ENCODE peak calls at places on chromosome X, in nine cellular contexts. U is IMR-90; X is Kasumi-1; K is hepatocyte; B is mucosa of descending colon; R is H1; M is NCI-H460; Y is LoVo; L is CD8-positive, alpha-beta memory T cell. G is an unnamed sample.

GRCh38 chrX:14616876-14617275 is 87.5 kb downstream of the GLRA2 start:
- DNase-seq in U (peak; percentile 38), X (no peak), K (no peak), B (no peak), R (no peak), M (no peak), Y (no peak), L (no peak), G (peak; percentile 44)

GRCh38 chrX:45472968-45473367 is 272.3 kb upstream of the DIPK2B start:
- DNase-seq in U (peak; percentile 68), X (no peak), K (no peak), B (no peak), R (no peak), M (no peak), Y (peak; percentile 44), L (no peak), G (peak; percentile 68)

GRCh38 chrX:131752493-131753198 is 208.8 kb downstream of the OR13H1 start:
- DNase-seq in U (peak; percentile 88), X (no peak), K (no peak), B (no peak), R (no peak), M (no peak), Y (no peak), L (no peak), G (peak; percentile 89)

GRCh38 chrX:31832263-31832662 is 760.4 kb upstream of the FTHL17 start:
- DNase-seq in U (no peak), X (no peak), K (no peak), B (no peak), R (no peak), M (no peak), Y (peak; percentile 22), L (no peak), G (no peak)

GRCh38 chrX:149456476-149457245 is 48.4 kb downstream of the IDS start:
- DNase-seq in U (no peak), X (no peak), K (no peak), B (no peak), R (no peak), M (no peak), Y (no peak), L (no peak), G (no peak)

GRCh38 chrX:136115909-136116297 is 31.4 kb upstream of the FHL1 start:
- DNase-seq in U (no peak), X (peak; percentile 30), K (no peak), B (no peak), R (no peak), M (no peak), Y (no peak), L (no peak), G (no peak)

GRCh38 chrX:29913647-29914046 is 301.7 kb upstream of the MAGEB2 start:
- DNase-seq in U (no peak), X (no peak), K (no peak), B (no peak), R (no peak), M (no peak), Y (no peak), L (no peak), G (no peak)

GRCh38 chrX:34365482-34365881 is 233.4 kb upstream of the FAM47A start:
- DNase-seq in U (peak; percentile 3), X (peak; percentile 26), K (peak; percentile 43), B (no peak), R (no peak), M (peak; percentile 15), Y (no peak), L (no peak), G (peak; percentile 70)

GRCh38 chrX:46572295-46572936 is 1.1 kb upstream of the CHST7 start:
- DNase-seq in U (no peak), X (peak; percentile 25), K (no peak), B (no peak), R (no peak), M (no peak), Y (no peak), L (peak; percentile 55), G (no peak)

GRCh38 chrX:23559975-23560374 is 107.3 kb upstream of the PRDX4 start:
- DNase-seq in U (no peak), X (no peak), K (no peak), B (no peak), R (no peak), M (no peak), Y (no peak), L (no peak), G (no peak)

GRCh38 chrX:43481601-43482000 is 174.5 kb upstream of the MAOA start:
- DNase-seq in U (no peak), X (no peak), K (no peak), B (no peak), R (no peak), M (no peak), Y (no peak), L (no peak), G (no peak)

GRCh38 chrX:17535229-17535628 is 160.2 kb downstream of the NHS start:
- DNase-seq in U (peak; percentile 20), X (no peak), K (peak; percentile 25), B (no peak), R (peak; percentile 60), M (no peak), Y (no peak), L (peak; percentile 43), G (peak; percentile 39)

GRCh38 chrX:150324919-150325318 is 38.2 kb upstream of the MAMLD1 start:
- DNase-seq in U (peak; percentile 16), X (no peak), K (no peak), B (no peak), R (no peak), M (no peak), Y (no peak), L (no peak), G (no peak)

GRCh38 chrX:119753639-119754257 is 4.6 kb upstream of the SOWAHD start:
- DNase-seq in U (peak; percentile 24), X (peak; percentile 59), K (peak; percentile 34), B (no peak), R (no peak), M (peak; percentile 33), Y (peak; percentile 9), L (peak; percentile 62), G (peak; percentile 68)

GRCh38 chrX:40996886-40997530 is 88.2 kb upstream of the USP9X start:
- DNase-seq in U (peak; percentile 81), X (peak; percentile 89), K (peak; percentile 78), B (no peak), R (no peak), M (peak; percentile 59), Y (peak; percentile 2), L (no peak), G (peak; percentile 74)

GRCh38 chrX:17768997-17769396 is 31.7 kb downstream of the SCML1 start:
- DNase-seq in U (no peak), X (no peak), K (no peak), B (no peak), R (no peak), M (no peak), Y (no peak), L (no peak), G (no peak)

G was measured in adipocyte.